ENCODE peak calls at places on chromosomes 6 and 20, in eight cellular contexts. O is stimulated activated CD4-positive, alpha-beta T cell treated with anti-CD3 and anti-CD28 coated beads, Interleukin-12 subunit alpha, Interleukin-12 subunit beta, amount 100 ng/mL, for 4 hours; W is colonic mucosa; R is retinal pigment epithelial cell; T is GM06990; G is substantia nigra; U is CD4-positive, alpha-beta T cell; B is progenitor cell of endocrine pancreas. S is an unnamed sample.
A peak's percentile ranks its signal among the peaks of the same experiment; 100 is the strongest.

GRCh38 chr20:62063981-62064787 is 1.5 kb downstream of the TAF4 start:
- DNase-seq in O (no peak), W (peak; percentile 64), R (no peak), T (no peak), G (no peak), U (no peak), B (peak; percentile 45), S (no peak)

GRCh38 chr6:30881987-30882763 is 2.1 kb upstream of the DDR1 start:
- DNase-seq in O (no peak), W (peak; percentile 32), R (no peak), T (no peak), G (no peak), U (no peak), B (no peak), S (no peak)

GRCh38 chr6:34491091-34491430 is 25.2 kb downstream of the PACSIN1 start:
- DNase-seq in O (no peak), W (no peak), R (no peak), T (no peak), G (no peak), U (no peak), B (no peak), S (no peak)

GRCh38 chr6:158666637-158667359 is 16.9 kb downstream of the SYTL3 start:
- DNase-seq in O (no peak), W (peak; percentile 14), R (no peak), T (no peak), G (no peak), U (no peak), B (no peak), S (no peak)

GRCh38 chr20:8385247-8385646 is 253.2 kb downstream of the PLCB1 start:
- DNase-seq in O (no peak), W (no peak), R (no peak), T (no peak), G (no peak), U (no peak), B (no peak), S (no peak)

GRCh38 chr6:54361734-54362133 is 53.5 kb downstream of the TINAG start:
- DNase-seq in O (no peak), W (no peak), R (no peak), T (no peak), G (no peak), U (no peak), B (no peak), S (no peak)

GRCh38 chr20:36728986-36729385 is 16.9 kb downstream of the NDRG3 start:
- DNase-seq in O (no peak), W (no peak), R (no peak), T (no peak), G (no peak), U (no peak), B (no peak), S (no peak)

GRCh38 chr6:8132130-8132529 is 29.8 kb upstream of the EEF1E1 start:
- DNase-seq in O (no peak), W (no peak), R (no peak), T (no peak), G (no peak), U (no peak), B (no peak), S (no peak)

GRCh38 chr6:136593748-136594490 is 43.7 kb upstream of the MAP7 start:
- DNase-seq in O (no peak), W (no peak), R (peak; percentile 96), T (peak; percentile 78), G (no peak), U (no peak), B (no peak), S (no peak)

GRCh38 chr20:45833883-45834796 is 541 bp downstream of the SNX21 start:
- DNase-seq in O (peak; percentile 52), W (peak; percentile 75), R (no peak), T (peak; percentile 60), G (no peak), U (peak; percentile 58), B (peak; percentile 64), S (no peak)

GRCh38 chr6:170137176-170137891 is 153.5 kb downstream of the DLL1 start:
- DNase-seq in O (no peak), W (no peak), R (no peak), T (no peak), G (no peak), U (no peak), B (no peak), S (no peak)

GRCh38 chr20:56800088-56800487 is 171.0 kb downstream of the TFAP2C start:
- DNase-seq in O (no peak), W (no peak), R (no peak), T (no peak), G (no peak), U (no peak), B (no peak), S (no peak)

GRCh38 chr6:133340557-133340956 is 99.4 kb downstream of the EYA4 start:
- DNase-seq in O (no peak), W (no peak), R (no peak), T (no peak), G (no peak), U (no peak), B (no peak), S (no peak)

GRCh38 chr20:23121766-23122095 is 35.6 kb upstream of the CD93 start:
- DNase-seq in O (no peak), W (no peak), R (no peak), T (no peak), G (no peak), U (no peak), B (no peak), S (no peak)